ENCODE peak calls at places on chromosomes 12 and 14, in five cellular contexts. H, X, W, B and N are unnamed samples.

GRCh38 chr12:64745259-64745807 is 13.9 kb downstream of the GNS start:
- DNase-seq in X (no peak), W (no peak), H (no peak), B (no peak), N (no peak)

GRCh38 chr12:72207094-72207493 is 65.1 kb upstream of the TRHDE start:
- DNase-seq in X (peak), B (no peak), H (no peak), W (no peak), N (no peak)

GRCh38 chr12:14893471-14894250 is 8.0 kb upstream of the MGP start:
- DNase-seq in W (no peak), X (no peak), H (no peak), B (no peak), N (no peak)

GRCh38 chr12:95473440-95473946 is 459 bp upstream of the METAP2 start:
- DNase-seq in H (peak), X (peak), B (peak), W (no peak), N (peak)

GRCh38 chr12:12764824-12765223 is 20.6 kb upstream of the APOLD1 start:
- DNase-seq in W (no peak), X (no peak), B (no peak), H (no peak), N (no peak)

GRCh38 chr12:112430929-112431328 is 12.2 kb downstream of the PTPN11 start:
- DNase-seq in W (no peak), H (no peak), B (no peak), X (no peak), N (no peak)

GRCh38 chr12:124861492-124861891 is 2.2 kb downstream of the SCARB1 start:
- DNase-seq in X (no peak), B (peak), W (no peak), H (no peak), N (no peak)

GRCh38 chr14:104295681-104296387 is 157.4 kb downstream of the KIF26A start:
- DNase-seq in B (no peak), X (no peak), W (no peak), H (peak), N (no peak)

GRCh38 chr12:120854804-120855203 is 49.4 kb downstream of the SPPL3 start:
- DNase-seq in B (no peak), H (no peak), X (no peak), W (no peak), N (no peak)

GRCh38 chr14:102616799-102617198 is 24.4 kb downstream of the RCOR1 start:
- DNase-seq in H (no peak), B (no peak), W (no peak), X (no peak), N (no peak)

GRCh38 chr14:104688755-104689619 is at the start of gene INF2:
- DNase-seq in W (no peak), H (peak), B (peak), X (peak), N (peak)

DNA sequence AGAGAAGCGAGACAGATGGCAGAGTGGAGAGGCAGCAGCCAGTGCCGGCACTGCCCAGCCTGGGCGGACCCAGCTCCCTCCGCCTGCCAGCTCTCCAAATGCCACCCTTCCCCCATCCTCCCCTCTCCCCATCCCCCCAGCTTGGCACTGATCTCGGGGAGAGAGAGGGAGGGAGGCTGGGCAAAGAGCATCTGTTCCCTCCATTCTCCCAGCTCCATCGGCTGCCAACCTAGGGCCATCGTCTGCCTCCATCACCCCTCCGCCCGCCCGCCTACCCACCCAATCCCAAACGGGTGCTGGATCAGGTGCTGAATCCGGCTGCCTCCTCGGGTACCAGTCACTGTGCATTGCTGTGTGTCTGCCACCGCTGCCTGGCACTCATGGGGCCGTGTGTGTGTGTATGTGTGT is 38.6 kb downstream of the ZFHX2 start:
- DNase-seq in W (no peak), H (no peak), B (no peak), X (no peak), N (no peak)
- H2BK12ac ChIP-seq in W (peak), H (no peak), B (no peak), X (no peak), N (no peak)

GRCh38 chr12:46531059-46531785 is 158.6 kb upstream of the SLC38A2 start:
- DNase-seq in B (no peak), H (no peak), W (no peak), X (no peak), N (no peak)
- H2BK12ac ChIP-seq in B (no peak), H (no peak), W (no peak), X (peak), N (peak)

DNA sequence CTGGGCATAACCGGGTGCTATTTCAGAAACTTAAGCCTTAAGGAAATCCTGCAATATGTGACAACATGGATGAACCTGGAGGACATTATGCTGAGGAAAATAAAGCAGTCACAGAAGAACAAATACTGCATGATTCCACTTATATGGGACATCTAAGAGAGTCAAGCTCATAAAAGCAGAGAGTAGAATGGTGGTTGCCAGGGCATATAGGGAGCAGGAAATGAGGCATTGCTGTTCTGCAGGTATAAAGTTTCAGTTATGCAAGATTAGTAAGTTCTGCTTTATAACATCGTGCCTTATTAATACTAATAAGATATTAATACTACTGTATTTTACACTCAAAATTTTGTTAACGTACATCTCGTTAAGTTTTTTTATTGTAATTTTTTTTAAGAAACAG is 124.2 kb upstream of the ATF1 start:
- DNase-seq in X (no peak), H (no peak), B (no peak), W (no peak), N (no peak)
- H2BK12ac ChIP-seq in X (no peak), H (no peak), B (no peak), W (no peak), N (no peak)

GRCh38 chr14:51500776-51501175 is 150.9 kb upstream of the FRMD6 start:
- DNase-seq in X (no peak), B (no peak), H (no peak), W (no peak), N (no peak)
- H2BK12ac ChIP-seq in X (no peak), B (no peak), H (no peak), W (no peak), N (no peak)

GRCh38 chr14:67459336-67459735 is 29.2 kb downstream of the TMEM229B start:
- DNase-seq in B (no peak), W (no peak), H (no peak), X (no peak), N (no peak)

GRCh38 chr14:67461341-67461985 is 27.1 kb downstream of the TMEM229B start:
- DNase-seq in W (no peak), X (no peak), H (no peak), B (peak), N (peak)

GRCh38 chr14:67464856-67465255 is 23.7 kb downstream of the TMEM229B start:
- DNase-seq in X (no peak), W (no peak), H (no peak), B (no peak), N (no peak)

GRCh38 chr14:67467134-67467533 is 21.4 kb downstream of the TMEM229B start:
- DNase-seq in H (no peak), X (no peak), B (peak), W (no peak), N (no peak)

DNA sequence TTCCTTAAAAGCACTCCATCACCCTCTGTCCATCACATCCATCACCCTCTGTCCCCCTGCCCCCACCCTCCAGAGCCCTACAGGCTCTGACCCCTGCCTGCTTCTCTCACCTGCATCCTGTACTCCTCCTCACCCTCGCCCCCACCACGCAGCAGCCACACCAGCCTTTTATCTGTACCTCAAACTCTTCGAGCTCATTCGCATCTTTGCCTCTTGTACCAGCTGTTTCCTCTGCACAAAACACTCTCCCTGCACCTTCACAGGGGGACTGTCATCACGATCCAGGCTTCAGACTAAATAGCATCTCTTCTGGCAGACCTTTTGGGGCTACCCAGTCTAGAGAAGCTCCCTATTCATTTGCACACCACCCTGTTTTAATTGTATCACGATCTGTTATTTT is 24.1 kb downstream of the TMEM229B start:
- DNase-seq in H (no peak), W (no peak), B (no peak), X (no peak), N (no peak)
- H2BK12ac ChIP-seq in H (no peak), W (no peak), B (no peak), X (no peak), N (no peak)